ENCODE peak calls at places on chromosomes 3 and 15, in eight cellular contexts. One of them, this sample, is unnamed.

GRCh38 chr3:162492446-162493081 is 996.0 kb downstream of the OTOL1 start:
- DNase-seq in GM23338: no peak
- DNase-seq in fibroblast of mammary gland: peak
- DNase-seq in fibroblast of pulmonary artery: peak
- DNase-seq in effector memory CD4-positive, alpha-beta T cell: no peak
- DNase-seq in AG04449: peak
- DNase-seq in fibroblast of lung: peak
- DNase-seq in stomach: no peak
- DNase-seq in this sample: no peak

GRCh38 chr3:174951023-174951422 is 91.9 kb downstream of the NAALADL2 start:
- DNase-seq in fibroblast of mammary gland: peak
- DNase-seq in AG04449: peak
- DNase-seq in stomach: no peak
- DNase-seq in GM23338: no peak
- DNase-seq in fibroblast of pulmonary artery: peak
- DNase-seq in fibroblast of lung: peak
- DNase-seq in effector memory CD4-positive, alpha-beta T cell: no peak
- DNase-seq in this sample: no peak

GRCh38 chr3:13025090-13025489 is 48.1 kb downstream of the IQSEC1 start:
- DNase-seq in GM23338: no peak
- DNase-seq in stomach: no peak
- DNase-seq in fibroblast of lung: peak
- DNase-seq in fibroblast of pulmonary artery: peak
- DNase-seq in fibroblast of mammary gland: peak
- DNase-seq in effector memory CD4-positive, alpha-beta T cell: no peak
- DNase-seq in AG04449: no peak
- DNase-seq in this sample: no peak

GRCh38 chr3:193563999-193564398 is 9.3 kb upstream of the ATP13A4 start:
- DNase-seq in fibroblast of pulmonary artery: no peak
- DNase-seq in effector memory CD4-positive, alpha-beta T cell: no peak
- DNase-seq in fibroblast of mammary gland: no peak
- DNase-seq in fibroblast of lung: no peak
- DNase-seq in AG04449: no peak
- DNase-seq in stomach: peak
- DNase-seq in GM23338: peak
- DNase-seq in this sample: no peak

GRCh38 chr3:159077860-159078259 is 276.0 kb downstream of the MFSD1 start:
- DNase-seq in GM23338: no peak
- DNase-seq in stomach: no peak
- DNase-seq in fibroblast of pulmonary artery: peak
- DNase-seq in fibroblast of mammary gland: peak
- DNase-seq in AG04449: peak
- DNase-seq in effector memory CD4-positive, alpha-beta T cell: no peak
- DNase-seq in fibroblast of lung: peak
- DNase-seq in this sample: no peak

GRCh38 chr3:179653777-179654117 is 907 bp downstream of the USP13 start:
- DNase-seq in fibroblast of mammary gland: no peak
- DNase-seq in fibroblast of pulmonary artery: peak
- DNase-seq in GM23338: no peak
- DNase-seq in effector memory CD4-positive, alpha-beta T cell: no peak
- DNase-seq in AG04449: no peak
- DNase-seq in stomach: no peak
- DNase-seq in fibroblast of lung: no peak
- DNase-seq in this sample: peak

GRCh38 chr3:72343078-72343477 is 505.2 kb downstream of the SHQ1 start:
- DNase-seq in stomach: no peak
- DNase-seq in GM23338: no peak
- DNase-seq in AG04449: no peak
- DNase-seq in fibroblast of mammary gland: peak
- DNase-seq in effector memory CD4-positive, alpha-beta T cell: no peak
- DNase-seq in fibroblast of lung: peak
- DNase-seq in fibroblast of pulmonary artery: no peak
- DNase-seq in this sample: no peak

GRCh38 chr15:90560229-90560771 is 30.6 kb downstream of the CRTC3 start:
- DNase-seq in AG04449: peak
- DNase-seq in GM23338: no peak
- DNase-seq in fibroblast of mammary gland: peak
- DNase-seq in stomach: no peak
- DNase-seq in effector memory CD4-positive, alpha-beta T cell: no peak
- DNase-seq in fibroblast of pulmonary artery: peak
- DNase-seq in fibroblast of lung: peak
- DNase-seq in this sample: no peak

GRCh38 chr3:188270423-188270972 is 116.5 kb downstream of the LPP start:
- DNase-seq in fibroblast of mammary gland: peak
- DNase-seq in stomach: no peak
- DNase-seq in GM23338: no peak
- DNase-seq in fibroblast of pulmonary artery: peak
- DNase-seq in fibroblast of lung: peak
- DNase-seq in AG04449: peak
- DNase-seq in effector memory CD4-positive, alpha-beta T cell: no peak
- DNase-seq in this sample: no peak

GRCh38 chr15:74376226-74376625 is 8.8 kb upstream of the CYP11A1 start:
- DNase-seq in fibroblast of mammary gland: no peak
- DNase-seq in stomach: no peak
- DNase-seq in fibroblast of pulmonary artery: no peak
- DNase-seq in AG04449: no peak
- DNase-seq in effector memory CD4-positive, alpha-beta T cell: no peak
- DNase-seq in GM23338: no peak
- DNase-seq in fibroblast of lung: no peak
- DNase-seq in this sample: no peak

GRCh38 chr15:25178835-25179672 is 224.3 kb downstream of the SNRPN start:
- DNase-seq in AG04449: no peak
- DNase-seq in fibroblast of mammary gland: no peak
- DNase-seq in GM23338: no peak
- DNase-seq in fibroblast of lung: no peak
- DNase-seq in effector memory CD4-positive, alpha-beta T cell: no peak
- DNase-seq in fibroblast of pulmonary artery: no peak
- DNase-seq in stomach: peak
- DNase-seq in this sample: no peak

GRCh38 chr15:78763796-78764241 is 47.4 kb downstream of the ADAMTS7 start:
- DNase-seq in GM23338: no peak
- DNase-seq in fibroblast of mammary gland: no peak
- DNase-seq in fibroblast of pulmonary artery: no peak
- DNase-seq in effector memory CD4-positive, alpha-beta T cell: no peak
- DNase-seq in stomach: no peak
- DNase-seq in AG04449: no peak
- DNase-seq in fibroblast of lung: no peak
- DNase-seq in this sample: no peak

GRCh38 chr15:67059127-67059553 is 6.3 kb upstream of the SMAD3 start:
- DNase-seq in AG04449: no peak
- DNase-seq in fibroblast of mammary gland: no peak
- DNase-seq in effector memory CD4-positive, alpha-beta T cell: no peak
- DNase-seq in fibroblast of pulmonary artery: no peak
- DNase-seq in stomach: peak
- DNase-seq in GM23338: no peak
- DNase-seq in fibroblast of lung: no peak
- DNase-seq in this sample: no peak

GRCh38 chr3:143832433-143832832 is 15.8 kb downstream of the SLC9A9 start:
- DNase-seq in fibroblast of lung: peak
- DNase-seq in fibroblast of pulmonary artery: no peak
- DNase-seq in AG04449: no peak
- DNase-seq in effector memory CD4-positive, alpha-beta T cell: no peak
- DNase-seq in GM23338: no peak
- DNase-seq in fibroblast of mammary gland: peak
- DNase-seq in stomach: no peak
- DNase-seq in this sample: no peak

GRCh38 chr3:40800343-40800742 is 275.6 kb downstream of the ZNF621 start:
- DNase-seq in GM23338: peak
- DNase-seq in fibroblast of lung: peak
- DNase-seq in fibroblast of mammary gland: peak
- DNase-seq in fibroblast of pulmonary artery: peak
- DNase-seq in AG04449: no peak
- DNase-seq in effector memory CD4-positive, alpha-beta T cell: no peak
- DNase-seq in stomach: no peak
- DNase-seq in this sample: no peak

GRCh38 chr15:90557147-90557546 is 27.4 kb downstream of the CRTC3 start:
- DNase-seq in fibroblast of mammary gland: peak
- DNase-seq in fibroblast of pulmonary artery: peak
- DNase-seq in stomach: no peak
- DNase-seq in AG04449: no peak
- DNase-seq in GM23338: no peak
- DNase-seq in fibroblast of lung: no peak
- DNase-seq in effector memory CD4-positive, alpha-beta T cell: no peak
- DNase-seq in this sample: no peak

GRCh38 chr3:26825454-26825853 is 202.9 kb downstream of the LRRC3B start:
- DNase-seq in AG04449: no peak
- DNase-seq in stomach: no peak
- DNase-seq in fibroblast of pulmonary artery: no peak
- DNase-seq in GM23338: no peak
- DNase-seq in fibroblast of lung: no peak
- DNase-seq in fibroblast of mammary gland: no peak
- DNase-seq in effector memory CD4-positive, alpha-beta T cell: no peak
- DNase-seq in this sample: no peak

GRCh38 chr3:51388286-51389029 is 2.6 kb upstream of the RBM15B start:
- DNase-seq in effector memory CD4-positive, alpha-beta T cell: no peak
- DNase-seq in fibroblast of mammary gland: peak
- DNase-seq in fibroblast of lung: no peak
- DNase-seq in fibroblast of pulmonary artery: no peak
- DNase-seq in AG04449: no peak
- DNase-seq in GM23338: peak
- DNase-seq in stomach: peak
- DNase-seq in this sample: no peak
- H3K4me3 ChIP-seq in effector memory CD4-positive, alpha-beta T cell: no peak
- H3K4me3 ChIP-seq in fibroblast of mammary gland: no peak
- H3K4me3 ChIP-seq in fibroblast of lung: no peak
- H3K4me3 ChIP-seq in fibroblast of pulmonary artery: no peak
- H3K4me3 ChIP-seq in AG04449: no peak
- H3K4me3 ChIP-seq in GM23338: no peak
- H3K4me3 ChIP-seq in stomach: peak
- H3K4me3 ChIP-seq in this sample: no peak

GRCh38 chr3:191529992-191530391 is 69.0 kb downstream of the PYDC2 start:
- DNase-seq in effector memory CD4-positive, alpha-beta T cell: no peak
- DNase-seq in fibroblast of mammary gland: no peak
- DNase-seq in stomach: no peak
- DNase-seq in AG04449: no peak
- DNase-seq in GM23338: no peak
- DNase-seq in fibroblast of pulmonary artery: no peak
- DNase-seq in fibroblast of lung: no peak
- DNase-seq in this sample: no peak
- H3K4me3 ChIP-seq in effector memory CD4-positive, alpha-beta T cell: no peak
- H3K4me3 ChIP-seq in fibroblast of mammary gland: no peak
- H3K4me3 ChIP-seq in stomach: no peak
- H3K4me3 ChIP-seq in AG04449: no peak
- H3K4me3 ChIP-seq in GM23338: no peak
- H3K4me3 ChIP-seq in fibroblast of pulmonary artery: no peak
- H3K4me3 ChIP-seq in fibroblast of lung: no peak
- H3K4me3 ChIP-seq in this sample: no peak

GRCh38 chr3:46693897-46694235 is 387 bp upstream of the ALS2CL start:
- DNase-seq in fibroblast of pulmonary artery: no peak
- DNase-seq in effector memory CD4-positive, alpha-beta T cell: peak
- DNase-seq in fibroblast of lung: peak
- DNase-seq in GM23338: peak
- DNase-seq in fibroblast of mammary gland: peak
- DNase-seq in stomach: no peak
- DNase-seq in AG04449: no peak
- DNase-seq in this sample: no peak
- H3K4me3 ChIP-seq in fibroblast of pulmonary artery: peak
- H3K4me3 ChIP-seq in effector memory CD4-positive, alpha-beta T cell: peak
- H3K4me3 ChIP-seq in fibroblast of lung: no peak
- H3K4me3 ChIP-seq in GM23338: peak
- H3K4me3 ChIP-seq in fibroblast of mammary gland: peak
- H3K4me3 ChIP-seq in stomach: peak
- H3K4me3 ChIP-seq in AG04449: peak
- H3K4me3 ChIP-seq in this sample: peak

GRCh38 chr15:40925863-40926658 is 3.1 kb upstream of the DLL4 start:
- DNase-seq in AG04449: no peak
- DNase-seq in stomach: no peak
- DNase-seq in fibroblast of lung: peak
- DNase-seq in effector memory CD4-positive, alpha-beta T cell: no peak
- DNase-seq in GM23338: peak
- DNase-seq in fibroblast of pulmonary artery: no peak
- DNase-seq in fibroblast of mammary gland: no peak
- DNase-seq in this sample: no peak

GRCh38 chr15:40928975-40929729 is at the start of gene DLL4:
- DNase-seq in fibroblast of mammary gland: peak
- DNase-seq in stomach: peak
- DNase-seq in effector memory CD4-positive, alpha-beta T cell: no peak
- DNase-seq in GM23338: peak
- DNase-seq in AG04449: no peak
- DNase-seq in fibroblast of lung: peak
- DNase-seq in fibroblast of pulmonary artery: no peak
- DNase-seq in this sample: peak

GRCh38 chr15:40926659-40927496 is 2.3 kb upstream of the DLL4 start:
- DNase-seq in stomach: no peak
- DNase-seq in fibroblast of pulmonary artery: no peak
- DNase-seq in effector memory CD4-positive, alpha-beta T cell: no peak
- DNase-seq in fibroblast of lung: no peak
- DNase-seq in AG04449: no peak
- DNase-seq in fibroblast of mammary gland: no peak
- DNase-seq in GM23338: peak
- DNase-seq in this sample: no peak

GRCh38 chr15:40928351-40928974 is 677 bp upstream of the DLL4 start:
- DNase-seq in fibroblast of lung: no peak
- DNase-seq in stomach: no peak
- DNase-seq in effector memory CD4-positive, alpha-beta T cell: no peak
- DNase-seq in GM23338: peak
- DNase-seq in fibroblast of pulmonary artery: no peak
- DNase-seq in fibroblast of mammary gland: no peak
- DNase-seq in AG04449: no peak
- DNase-seq in this sample: no peak

GRCh38 chr15:40927497-40928346 is 1.4 kb upstream of the DLL4 start:
- DNase-seq in AG04449: no peak
- DNase-seq in stomach: no peak
- DNase-seq in fibroblast of mammary gland: no peak
- DNase-seq in GM23338: peak
- DNase-seq in fibroblast of pulmonary artery: no peak
- DNase-seq in effector memory CD4-positive, alpha-beta T cell: no peak
- DNase-seq in fibroblast of lung: no peak
- DNase-seq in this sample: no peak
- H3K4me3 ChIP-seq in AG04449: peak
- H3K4me3 ChIP-seq in stomach: peak
- H3K4me3 ChIP-seq in fibroblast of mammary gland: no peak
- H3K4me3 ChIP-seq in GM23338: peak
- H3K4me3 ChIP-seq in fibroblast of pulmonary artery: peak
- H3K4me3 ChIP-seq in effector memory CD4-positive, alpha-beta T cell: peak
- H3K4me3 ChIP-seq in fibroblast of lung: no peak
- H3K4me3 ChIP-seq in this sample: peak

GRCh38 chr3:186783731-186784515 is 546 bp downstream of the EIF4A2 start:
- DNase-seq in AG04449: no peak
- DNase-seq in stomach: peak
- DNase-seq in fibroblast of lung: peak
- DNase-seq in fibroblast of mammary gland: peak
- DNase-seq in fibroblast of pulmonary artery: peak
- DNase-seq in effector memory CD4-positive, alpha-beta T cell: peak
- DNase-seq in GM23338: peak
- DNase-seq in this sample: peak

GRCh38 chr3:186784820-186785516 is 1.6 kb downstream of the EIF4A2 start:
- DNase-seq in AG04449: no peak
- DNase-seq in GM23338: no peak
- DNase-seq in fibroblast of lung: no peak
- DNase-seq in fibroblast of pulmonary artery: peak
- DNase-seq in effector memory CD4-positive, alpha-beta T cell: no peak
- DNase-seq in stomach: no peak
- DNase-seq in fibroblast of mammary gland: no peak
- DNase-seq in this sample: no peak

GRCh38 chr3:186785517-186786018 is 2.2 kb downstream of the EIF4A2 start:
- DNase-seq in AG04449: no peak
- DNase-seq in effector memory CD4-positive, alpha-beta T cell: no peak
- DNase-seq in fibroblast of pulmonary artery: no peak
- DNase-seq in stomach: no peak
- DNase-seq in fibroblast of lung: no peak
- DNase-seq in GM23338: no peak
- DNase-seq in fibroblast of mammary gland: no peak
- DNase-seq in this sample: no peak

GRCh38 chr3:186783070-186783730 is at the start of gene EIF4A2:
- DNase-seq in fibroblast of pulmonary artery: peak
- DNase-seq in GM23338: peak
- DNase-seq in effector memory CD4-positive, alpha-beta T cell: peak
- DNase-seq in fibroblast of mammary gland: peak
- DNase-seq in fibroblast of lung: peak
- DNase-seq in AG04449: peak
- DNase-seq in stomach: peak
- DNase-seq in this sample: peak

GRCh38 chr3:186782542-186783069 is 771 bp upstream of the EIF4A2 start:
- DNase-seq in AG04449: no peak
- DNase-seq in fibroblast of pulmonary artery: no peak
- DNase-seq in fibroblast of mammary gland: no peak
- DNase-seq in effector memory CD4-positive, alpha-beta T cell: no peak
- DNase-seq in fibroblast of lung: no peak
- DNase-seq in stomach: no peak
- DNase-seq in GM23338: no peak
- DNase-seq in this sample: no peak
- H3K4me3 ChIP-seq in AG04449: peak
- H3K4me3 ChIP-seq in fibroblast of pulmonary artery: peak
- H3K4me3 ChIP-seq in fibroblast of mammary gland: peak
- H3K4me3 ChIP-seq in effector memory CD4-positive, alpha-beta T cell: peak
- H3K4me3 ChIP-seq in fibroblast of lung: peak
- H3K4me3 ChIP-seq in stomach: peak
- H3K4me3 ChIP-seq in GM23338: peak
- H3K4me3 ChIP-seq in this sample: peak

This sample was measured in naive thymus-derived CD4-positive, alpha-beta T cell.